ENCODE peak calls at places on chromosomes 4 and X, in four cellular contexts. One of them, this sample, is unnamed.

GRCh38 chr4:153513596-153513995 is 47.4 kb downstream of the TMEM131L start:
- DNase-seq in GM20000: no peak
- DNase-seq in GM12865: no peak
- DNase-seq in fibroblast of pulmonary artery: peak
- DNase-seq in this sample: no peak

GRCh38 chr4:152166567-152166966 is 369.3 kb downstream of the FBXW7 start:
- DNase-seq in fibroblast of pulmonary artery: peak
- DNase-seq in GM12865: no peak
- DNase-seq in GM20000: no peak
- DNase-seq in this sample: no peak

GRCh38 chrX:17917945-17918577 is 57.0 kb upstream of the RAI2 start:
- DNase-seq in fibroblast of pulmonary artery: no peak
- DNase-seq in GM20000: no peak
- DNase-seq in GM12865: no peak
- DNase-seq in this sample: no peak

GRCh38 chr4:54813674-54814073 is 155.9 kb downstream of the KIT start:
- DNase-seq in GM12865: no peak
- DNase-seq in GM20000: no peak
- DNase-seq in fibroblast of pulmonary artery: no peak
- DNase-seq in this sample: no peak

GRCh38 chrX:119647089-119647488 is 40.9 kb upstream of the NKRF start:
- DNase-seq in GM12865: no peak
- DNase-seq in GM20000: no peak
- DNase-seq in fibroblast of pulmonary artery: no peak
- DNase-seq in this sample: no peak

GRCh38 chr4:2366252-2367192 is 51.9 kb downstream of the ZFYVE28 start:
- DNase-seq in GM12865: no peak
- DNase-seq in fibroblast of pulmonary artery: no peak
- DNase-seq in GM20000: no peak
- DNase-seq in this sample: no peak

GRCh38 chr4:159016527-159017137 is 86.2 kb upstream of the RAPGEF2 start:
- DNase-seq in GM12865: peak
- DNase-seq in fibroblast of pulmonary artery: peak
- DNase-seq in GM20000: peak
- DNase-seq in this sample: peak

GRCh38 chr4:168618577-168619265 is 121.9 kb downstream of the PALLD start:
- DNase-seq in GM12865: no peak
- DNase-seq in GM20000: no peak
- DNase-seq in fibroblast of pulmonary artery: peak
- DNase-seq in this sample: no peak

GRCh38 chr4:3443750-3444309 is 2.1 kb downstream of the HGFAC start:
- DNase-seq in GM20000: no peak
- DNase-seq in GM12865: no peak
- DNase-seq in fibroblast of pulmonary artery: no peak
- DNase-seq in this sample: no peak

GRCh38 chrX:111041018-111041462 is 55.0 kb upstream of the PAK3 start:
- DNase-seq in fibroblast of pulmonary artery: peak
- DNase-seq in GM20000: no peak
- DNase-seq in GM12865: no peak
- DNase-seq in this sample: no peak

GRCh38 chr4:119646347-119647071 is 17.9 kb upstream of the PDE5A start:
- DNase-seq in GM20000: no peak
- DNase-seq in GM12865: no peak
- DNase-seq in fibroblast of pulmonary artery: peak
- DNase-seq in this sample: no peak

GRCh38 chrX:75230296-75230695 is 43.6 kb upstream of the UPRT start:
- DNase-seq in fibroblast of pulmonary artery: no peak
- DNase-seq in GM12865: peak
- DNase-seq in GM20000: no peak
- DNase-seq in this sample: peak

GRCh38 chr4:164252286-164252685 is 501.6 kb upstream of the SMIM31 start:
- DNase-seq in GM12865: no peak
- DNase-seq in GM20000: no peak
- DNase-seq in fibroblast of pulmonary artery: no peak
- DNase-seq in this sample: no peak

GRCh38 chr4:53937327-53937726 is 127.1 kb downstream of the CHIC2 start:
- DNase-seq in fibroblast of pulmonary artery: peak
- DNase-seq in GM12865: no peak
- DNase-seq in GM20000: no peak
- DNase-seq in this sample: no peak

GRCh38 chr4:114249561-114250356 is 270.3 kb upstream of the ARSJ start:
- DNase-seq in GM20000: no peak
- DNase-seq in GM12865: no peak
- DNase-seq in fibroblast of pulmonary artery: no peak
- DNase-seq in this sample: no peak

GRCh38 chr4:26141916-26142638 is 178.7 kb upstream of the RBPJ start:
- DNase-seq in GM12865: peak
- DNase-seq in fibroblast of pulmonary artery: peak
- DNase-seq in GM20000: no peak
- DNase-seq in this sample: no peak

GRCh38 chrX:119870626-119871131 is 854 bp downstream of the RNF113A start:
- DNase-seq in fibroblast of pulmonary artery: no peak
- DNase-seq in GM12865: peak
- DNase-seq in GM20000: no peak
- DNase-seq in this sample: no peak

GRCh38 chr4:84215218-84215617 is 283.9 kb downstream of the NKX6-1 start:
- DNase-seq in GM20000: no peak
- DNase-seq in GM12865: no peak
- DNase-seq in fibroblast of pulmonary artery: no peak
- DNase-seq in this sample: no peak

GRCh38 chr4:22514001-22514400 is 1.9 kb downstream of the ADGRA3 start:
- DNase-seq in GM20000: no peak
- DNase-seq in fibroblast of pulmonary artery: peak
- DNase-seq in GM12865: no peak
- DNase-seq in this sample: no peak

GRCh38 chr4:188647820-188648380 is 508.7 kb downstream of the TRIML1 start:
- DNase-seq in GM12865: no peak
- DNase-seq in fibroblast of pulmonary artery: no peak
- DNase-seq in GM20000: no peak
- DNase-seq in this sample: no peak

GRCh38 chr4:161828061-161828460 is 335.7 kb downstream of the FSTL5 start:
- DNase-seq in GM20000: peak
- DNase-seq in GM12865: no peak
- DNase-seq in fibroblast of pulmonary artery: no peak
- DNase-seq in this sample: peak

GRCh38 chr4:108433832-108434231 is 186.5 kb upstream of the RPL34 start:
- DNase-seq in GM20000: no peak
- DNase-seq in GM12865: no peak
- DNase-seq in fibroblast of pulmonary artery: no peak
- DNase-seq in this sample: no peak

GRCh38 chr4:81754169-81754568 is 282.5 kb upstream of the RASGEF1B start:
- DNase-seq in GM20000: no peak
- DNase-seq in fibroblast of pulmonary artery: no peak
- DNase-seq in GM12865: no peak
- DNase-seq in this sample: no peak

GRCh38 chr4:30537462-30537861 is 182.7 kb upstream of the PCDH7 start:
- DNase-seq in GM20000: no peak
- DNase-seq in fibroblast of pulmonary artery: peak
- DNase-seq in GM12865: no peak
- DNase-seq in this sample: no peak

GRCh38 chr4:153573881-153574807 is 108.0 kb downstream of the TMEM131L start:
- DNase-seq in fibroblast of pulmonary artery: peak
- DNase-seq in GM12865: peak
- DNase-seq in GM20000: peak
- DNase-seq in this sample: peak

GRCh38 chr4:88008133-88008621 is 742 bp downstream of the PKD2 start:
- DNase-seq in GM12865: peak
- DNase-seq in GM20000: peak
- DNase-seq in fibroblast of pulmonary artery: peak
- DNase-seq in this sample: peak

GRCh38 chr4:149870008-149870407 is 54.4 kb upstream of the IQCM start:
- DNase-seq in GM12865: no peak
- DNase-seq in fibroblast of pulmonary artery: no peak
- DNase-seq in GM20000: no peak
- DNase-seq in this sample: no peak

GRCh38 chr4:128145727-128146126 is 84.6 kb downstream of the LARP1B start:
- DNase-seq in GM20000: no peak
- DNase-seq in fibroblast of pulmonary artery: no peak
- DNase-seq in GM12865: no peak
- DNase-seq in this sample: no peak

GRCh38 chr4:169314906-169315305 is 44.1 kb upstream of the SH3RF1 start:
- DNase-seq in GM20000: no peak
- DNase-seq in GM12865: no peak
- DNase-seq in fibroblast of pulmonary artery: peak
- DNase-seq in this sample: no peak

GRCh38 chrX:149510386-149510785 is 5.3 kb upstream of the IDS start:
- DNase-seq in GM20000: no peak
- DNase-seq in fibroblast of pulmonary artery: peak
- DNase-seq in GM12865: no peak
- DNase-seq in this sample: no peak

GRCh38 chr4:69707807-69708206 is 52.6 kb downstream of the SULT1B1 start:
- DNase-seq in GM20000: no peak
- DNase-seq in GM12865: no peak
- DNase-seq in fibroblast of pulmonary artery: no peak
- DNase-seq in this sample: no peak

GRCh38 chr4:103105558-103106356 is 6.1 kb upstream of the BDH2 start:
- DNase-seq in fibroblast of pulmonary artery: peak
- DNase-seq in GM20000: no peak
- DNase-seq in GM12865: no peak
- DNase-seq in this sample: no peak

GRCh38 chrX:110212299-110212698 is 105.6 kb downstream of the AMMECR1 start:
- DNase-seq in fibroblast of pulmonary artery: no peak
- DNase-seq in GM12865: no peak
- DNase-seq in GM20000: no peak
- DNase-seq in this sample: no peak

GRCh38 chrX:133657455-133657854 is 242.2 kb upstream of the GPC4 start:
- DNase-seq in GM20000: no peak
- DNase-seq in fibroblast of pulmonary artery: no peak
- DNase-seq in GM12865: no peak
- DNase-seq in this sample: no peak

GRCh38 chr4:141899103-141899502 is 262.7 kb downstream of the IL15 start:
- DNase-seq in GM12865: no peak
- DNase-seq in GM20000: no peak
- DNase-seq in fibroblast of pulmonary artery: no peak
- DNase-seq in this sample: no peak

GRCh38 chr4:173252024-173252935 is 81.9 kb downstream of the HMGB2 start:
- DNase-seq in fibroblast of pulmonary artery: peak
- DNase-seq in GM12865: peak
- DNase-seq in GM20000: peak
- DNase-seq in this sample: peak

GRCh38 chrX:47809065-47809788 is 27.5 kb upstream of the ZNF81 start:
- DNase-seq in fibroblast of pulmonary artery: no peak
- DNase-seq in GM12865: no peak
- DNase-seq in GM20000: no peak
- DNase-seq in this sample: no peak

GRCh38 chr4:88188738-88189417 is 30.4 kb upstream of the ABCG2 start:
- DNase-seq in GM12865: no peak
- DNase-seq in GM20000: no peak
- DNase-seq in fibroblast of pulmonary artery: no peak
- DNase-seq in this sample: no peak

GRCh38 chrX:123731987-123732678 is 719 bp downstream of the THOC2 start:
- DNase-seq in GM20000: no peak
- DNase-seq in fibroblast of pulmonary artery: no peak
- DNase-seq in GM12865: peak
- DNase-seq in this sample: no peak